ENCODE peak calls at places on chromosomes 7 and 10, in six cellular contexts. K, G, E, Y, B and F are unnamed samples.

GRCh38 chr7:107922891-107923290 is 31.9 kb downstream of the DLD start:
- DNase-seq in K (no peak), G (no peak), E (no peak), Y (no peak), B (no peak), F (no peak)

GRCh38 chr10:8312079-8312478 is 257.6 kb downstream of the GATA3 start:
- DNase-seq in K (no peak), G (no peak), E (no peak), Y (no peak), B (no peak), F (no peak)

GRCh38 chr7:92837214-92837749 is 909 bp upstream of the CDK6 start:
- DNase-seq in K (no peak), G (no peak), E (no peak), Y (no peak), B (no peak), F (no peak)

GRCh38 chr7:128003787-128004186 is 27.4 kb downstream of the LRRC4 start:
- DNase-seq in K (no peak), G (no peak), E (no peak), Y (no peak), B (no peak), F (no peak)

GRCh38 chr7:156785998-156786543 is 106.9 kb downstream of the LMBR1 start:
- DNase-seq in K (no peak), G (no peak), E (no peak), Y (no peak), B (no peak), F (no peak)

GRCh38 chr10:12777840-12778585 is 223.5 kb downstream of the CCDC3 start:
- DNase-seq in K (no peak), G (no peak), E (no peak), Y (no peak), B (no peak), F (no peak)

GRCh38 chr10:10222288-10222945 is 795.3 kb upstream of the CELF2 start:
- DNase-seq in K (no peak), G (no peak), E (no peak), Y (no peak), B (peak), F (no peak)

GRCh38 chr7:154299736-154300135 is 247.5 kb downstream of the DPP6 start:
- DNase-seq in K (no peak), G (no peak), E (no peak), Y (no peak), B (no peak), F (no peak)

GRCh38 chr10:50322075-50322474 is 70.8 kb upstream of the ASAH2 start:
- DNase-seq in K (peak), G (no peak), E (no peak), Y (no peak), B (no peak), F (peak)

GRCh38 chr10:71752391-71753090 is 20.8 kb downstream of the VSIR start:
- DNase-seq in K (no peak), G (no peak), E (no peak), Y (no peak), B (no peak), F (no peak)

GRCh38 chr10:3635697-3636096 is 149.3 kb downstream of the KLF6 start:
- DNase-seq in K (no peak), G (peak), E (no peak), Y (no peak), B (peak), F (no peak)

GRCh38 chr10:15879663-15880062 is 19.4 kb upstream of the MINDY3 start:
- DNase-seq in K (no peak), G (no peak), E (no peak), Y (no peak), B (no peak), F (no peak)

GRCh38 chr7:37048674-37049073 is 324.4 kb upstream of the AOAH start:
- DNase-seq in K (no peak), G (no peak), E (no peak), Y (no peak), B (no peak), F (no peak)

GRCh38 chr7:28536259-28536658 is 123.9 kb downstream of the CREB5 start:
- DNase-seq in K (no peak), G (no peak), E (no peak), Y (peak), B (peak), F (no peak)

GRCh38 chr7:55871932-55872485 is 9.5 kb upstream of the SEPTIN14 start:
- DNase-seq in K (no peak), G (no peak), E (no peak), Y (no peak), B (no peak), F (no peak)

GRCh38 chr7:158374586-158374985 is 213.0 kb downstream of the PTPRN2 start:
- DNase-seq in K (no peak), G (no peak), E (no peak), Y (no peak), B (no peak), F (no peak)

GRCh38 chr7:95527033-95527775 is 41.5 kb downstream of the ASB4 start:
- DNase-seq in K (peak), G (no peak), E (no peak), Y (peak), B (peak), F (no peak)

GRCh38 chr10:88651131-88651541 is 13.1 kb upstream of the LIPF start:
- DNase-seq in K (peak), G (no peak), E (no peak), Y (no peak), B (peak), F (no peak)

GRCh38 chr10:105956550-105956949 is 1208.0 kb downstream of the SORCS1 start:
- DNase-seq in K (no peak), G (no peak), E (no peak), Y (no peak), B (no peak), F (no peak)

GRCh38 chr7:116545411-116545993 is 20.7 kb downstream of the CAV1 start:
- DNase-seq in K (no peak), G (no peak), E (no peak), Y (no peak), B (no peak), F (no peak)

GRCh38 chr10:114626841-114627240 is 31.2 kb downstream of the ABLIM1 start:
- DNase-seq in K (no peak), G (no peak), E (no peak), Y (no peak), B (no peak), F (no peak)

GRCh38 chr10:80357000-80357803 is 621 bp downstream of the DYDC2 start:
- DNase-seq in K (no peak), G (no peak), E (no peak), Y (peak), B (peak), F (no peak)

GRCh38 chr7:106865130-106866115 is at the start of gene PIK3CG:
- DNase-seq in K (no peak), G (no peak), E (no peak), Y (no peak), B (no peak), F (peak)

GRCh38 chr10:34299105-34299611 is 515.9 kb downstream of the PARD3 start:
- DNase-seq in K (no peak), G (no peak), E (no peak), Y (no peak), B (no peak), F (no peak)

GRCh38 chr10:89471110-89471814 is 56.9 kb downstream of the IFIT5 start:
- DNase-seq in K (no peak), G (no peak), E (no peak), Y (no peak), B (no peak), F (no peak)

GRCh38 chr7:490461-491291 is 29.0 kb downstream of the PDGFA start:
- DNase-seq in K (no peak), G (no peak), E (no peak), Y (no peak), B (no peak), F (no peak)

GRCh38 chr7:74412603-74413002 is 41.1 kb upstream of the GTF2IRD1 start:
- DNase-seq in K (no peak), G (no peak), E (no peak), Y (no peak), B (no peak), F (no peak)

GRCh38 chr10:110456046-110456445 is 41.7 kb upstream of the DUSP5 start:
- DNase-seq in K (no peak), G (no peak), E (no peak), Y (no peak), B (no peak), F (no peak)

GRCh38 chr10:130017010-130017630 is 53.0 kb upstream of the EBF3 start:
- DNase-seq in K (no peak), G (no peak), E (no peak), Y (no peak), B (no peak), F (no peak)

GRCh38 chr7:125355899-125356298 is 426.3 kb upstream of the POT1 start:
- DNase-seq in K (no peak), G (no peak), E (no peak), Y (peak), B (no peak), F (no peak)

GRCh38 chr10:60335708-60336107 is 54.0 kb downstream of the ANK3 start:
- DNase-seq in K (no peak), G (no peak), E (no peak), Y (no peak), B (no peak), F (no peak)

GRCh38 chr7:152862842-152863241 is 103.3 kb downstream of the ACTR3B start:
- DNase-seq in K (no peak), G (no peak), E (no peak), Y (no peak), B (no peak), F (no peak)

GRCh38 chr10:95208702-95209391 is 14.8 kb downstream of the ACSM6 start:
- DNase-seq in K (no peak), G (no peak), E (no peak), Y (no peak), B (no peak), F (no peak)

GRCh38 chr10:32938554-32939061 is 19.4 kb downstream of the ITGB1 start:
- DNase-seq in K (no peak), G (no peak), E (no peak), Y (no peak), B (peak), F (no peak)

GRCh38 chr7:22860784-22861482 is 38.3 kb upstream of the TOMM7 start:
- DNase-seq in K (no peak), G (no peak), E (no peak), Y (peak), B (no peak), F (no peak)

GRCh38 chr10:71363936-71364335 is 32.8 kb upstream of the CDH23 start:
- DNase-seq in K (no peak), G (no peak), E (no peak), Y (no peak), B (no peak), F (no peak)